ENCODE peak calls at places on chromosomes 5 and 9, in nine cellular contexts. One of them, this sample, is unnamed.

GRCh38 chr5:179955630-179956029 is 47.9 kb upstream of the TBC1D9B start:
- DNase-seq in NCI-H1092 treated with DMSO at 0.1 percent for 48 hours: no peak
- DNase-seq in brain microvascular endothelial cell: no peak
- DNase-seq in putamen: no peak
- DNase-seq in NCI-H1417 treated with DMSO at 0.1 percent for 48 hours: no peak
- DNase-seq in activated CD4-positive, CD25-positive, alpha-beta regulatory T cell treated with anti-CD3 and anti-CD28 coated beads, Interleukin-2, amount 50 U/mL, for 72 hours: no peak
- DNase-seq in CD8-positive, alpha-beta T cell: no peak
- DNase-seq in trophoblast cell: no peak
- DNase-seq in amniotic epithelial cell: no peak
- DNase-seq in this sample: no peak

GRCh38 chr5:989961-990530 is 18.6 kb upstream of the NKD2 start:
- DNase-seq in activated CD4-positive, CD25-positive, alpha-beta regulatory T cell treated with anti-CD3 and anti-CD28 coated beads, Interleukin-2, amount 50 U/mL, for 72 hours: no peak
- DNase-seq in amniotic epithelial cell: no peak
- DNase-seq in NCI-H1417 treated with DMSO at 0.1 percent for 48 hours: no peak
- DNase-seq in NCI-H1092 treated with DMSO at 0.1 percent for 48 hours: no peak
- DNase-seq in brain microvascular endothelial cell: no peak
- DNase-seq in putamen: peak
- DNase-seq in CD8-positive, alpha-beta T cell: no peak
- DNase-seq in trophoblast cell: peak
- DNase-seq in this sample: peak

GRCh38 chr9:116059466-116059865 is 94.1 kb upstream of the PAPPA start:
- DNase-seq in amniotic epithelial cell: peak
- DNase-seq in trophoblast cell: peak
- DNase-seq in putamen: no peak
- DNase-seq in activated CD4-positive, CD25-positive, alpha-beta regulatory T cell treated with anti-CD3 and anti-CD28 coated beads, Interleukin-2, amount 50 U/mL, for 72 hours: no peak
- DNase-seq in NCI-H1092 treated with DMSO at 0.1 percent for 48 hours: no peak
- DNase-seq in brain microvascular endothelial cell: no peak
- DNase-seq in NCI-H1417 treated with DMSO at 0.1 percent for 48 hours: no peak
- DNase-seq in CD8-positive, alpha-beta T cell: no peak
- DNase-seq in this sample: no peak

GRCh38 chr5:56512314-56512996 is 279.3 kb upstream of the ANKRD55 start:
- DNase-seq in putamen: no peak
- DNase-seq in NCI-H1092 treated with DMSO at 0.1 percent for 48 hours: no peak
- DNase-seq in trophoblast cell: no peak
- DNase-seq in CD8-positive, alpha-beta T cell: no peak
- DNase-seq in activated CD4-positive, CD25-positive, alpha-beta regulatory T cell treated with anti-CD3 and anti-CD28 coated beads, Interleukin-2, amount 50 U/mL, for 72 hours: no peak
- DNase-seq in NCI-H1417 treated with DMSO at 0.1 percent for 48 hours: no peak
- DNase-seq in brain microvascular endothelial cell: no peak
- DNase-seq in amniotic epithelial cell: no peak
- DNase-seq in this sample: no peak

GRCh38 chr9:134427153-134427782 is 101.0 kb downstream of the RXRA start:
- DNase-seq in trophoblast cell: no peak
- DNase-seq in brain microvascular endothelial cell: no peak
- DNase-seq in NCI-H1092 treated with DMSO at 0.1 percent for 48 hours: no peak
- DNase-seq in NCI-H1417 treated with DMSO at 0.1 percent for 48 hours: no peak
- DNase-seq in putamen: no peak
- DNase-seq in amniotic epithelial cell: no peak
- DNase-seq in CD8-positive, alpha-beta T cell: no peak
- DNase-seq in activated CD4-positive, CD25-positive, alpha-beta regulatory T cell treated with anti-CD3 and anti-CD28 coated beads, Interleukin-2, amount 50 U/mL, for 72 hours: no peak
- DNase-seq in this sample: no peak

GRCh38 chr9:19464764-19465570 is 56.2 kb downstream of the ACER2 start:
- DNase-seq in putamen: peak
- DNase-seq in NCI-H1092 treated with DMSO at 0.1 percent for 48 hours: peak
- DNase-seq in NCI-H1417 treated with DMSO at 0.1 percent for 48 hours: no peak
- DNase-seq in brain microvascular endothelial cell: peak
- DNase-seq in CD8-positive, alpha-beta T cell: peak
- DNase-seq in amniotic epithelial cell: peak
- DNase-seq in activated CD4-positive, CD25-positive, alpha-beta regulatory T cell treated with anti-CD3 and anti-CD28 coated beads, Interleukin-2, amount 50 U/mL, for 72 hours: peak
- DNase-seq in trophoblast cell: peak
- DNase-seq in this sample: peak

GRCh38 chr9:115520626-115521025 is 402.7 kb upstream of the TNC start:
- DNase-seq in CD8-positive, alpha-beta T cell: no peak
- DNase-seq in putamen: no peak
- DNase-seq in NCI-H1092 treated with DMSO at 0.1 percent for 48 hours: no peak
- DNase-seq in brain microvascular endothelial cell: no peak
- DNase-seq in amniotic epithelial cell: no peak
- DNase-seq in trophoblast cell: no peak
- DNase-seq in NCI-H1417 treated with DMSO at 0.1 percent for 48 hours: no peak
- DNase-seq in activated CD4-positive, CD25-positive, alpha-beta regulatory T cell treated with anti-CD3 and anti-CD28 coated beads, Interleukin-2, amount 50 U/mL, for 72 hours: no peak
- DNase-seq in this sample: peak

GRCh38 chr5:9348296-9348996 is 197.4 kb downstream of the SEMA5A start:
- DNase-seq in activated CD4-positive, CD25-positive, alpha-beta regulatory T cell treated with anti-CD3 and anti-CD28 coated beads, Interleukin-2, amount 50 U/mL, for 72 hours: no peak
- DNase-seq in CD8-positive, alpha-beta T cell: no peak
- DNase-seq in trophoblast cell: peak
- DNase-seq in putamen: no peak
- DNase-seq in NCI-H1092 treated with DMSO at 0.1 percent for 48 hours: no peak
- DNase-seq in brain microvascular endothelial cell: peak
- DNase-seq in amniotic epithelial cell: peak
- DNase-seq in NCI-H1417 treated with DMSO at 0.1 percent for 48 hours: no peak
- DNase-seq in this sample: no peak

GRCh38 chr5:19865336-19866087 is 122.5 kb downstream of the CDH18 start:
- DNase-seq in amniotic epithelial cell: no peak
- DNase-seq in brain microvascular endothelial cell: no peak
- DNase-seq in activated CD4-positive, CD25-positive, alpha-beta regulatory T cell treated with anti-CD3 and anti-CD28 coated beads, Interleukin-2, amount 50 U/mL, for 72 hours: no peak
- DNase-seq in trophoblast cell: no peak
- DNase-seq in NCI-H1092 treated with DMSO at 0.1 percent for 48 hours: no peak
- DNase-seq in NCI-H1417 treated with DMSO at 0.1 percent for 48 hours: no peak
- DNase-seq in putamen: peak
- DNase-seq in CD8-positive, alpha-beta T cell: no peak
- DNase-seq in this sample: no peak

GRCh38 chr9:14939378-14939777 is 29.1 kb upstream of the FREM1 start:
- DNase-seq in trophoblast cell: no peak
- DNase-seq in activated CD4-positive, CD25-positive, alpha-beta regulatory T cell treated with anti-CD3 and anti-CD28 coated beads, Interleukin-2, amount 50 U/mL, for 72 hours: no peak
- DNase-seq in NCI-H1092 treated with DMSO at 0.1 percent for 48 hours: no peak
- DNase-seq in amniotic epithelial cell: no peak
- DNase-seq in putamen: no peak
- DNase-seq in brain microvascular endothelial cell: no peak
- DNase-seq in NCI-H1417 treated with DMSO at 0.1 percent for 48 hours: no peak
- DNase-seq in CD8-positive, alpha-beta T cell: no peak
- DNase-seq in this sample: no peak

GRCh38 chr9:4084440-4084818 is 215.4 kb downstream of the GLIS3 start:
- DNase-seq in NCI-H1417 treated with DMSO at 0.1 percent for 48 hours: no peak
- DNase-seq in trophoblast cell: no peak
- DNase-seq in brain microvascular endothelial cell: no peak
- DNase-seq in CD8-positive, alpha-beta T cell: no peak
- DNase-seq in activated CD4-positive, CD25-positive, alpha-beta regulatory T cell treated with anti-CD3 and anti-CD28 coated beads, Interleukin-2, amount 50 U/mL, for 72 hours: no peak
- DNase-seq in NCI-H1092 treated with DMSO at 0.1 percent for 48 hours: no peak
- DNase-seq in amniotic epithelial cell: peak
- DNase-seq in putamen: peak
- DNase-seq in this sample: peak

GRCh38 chr5:1118231-1118698 is 6.4 kb upstream of the SLC12A7 start:
- DNase-seq in NCI-H1092 treated with DMSO at 0.1 percent for 48 hours: peak
- DNase-seq in NCI-H1417 treated with DMSO at 0.1 percent for 48 hours: no peak
- DNase-seq in amniotic epithelial cell: peak
- DNase-seq in trophoblast cell: no peak
- DNase-seq in brain microvascular endothelial cell: no peak
- DNase-seq in CD8-positive, alpha-beta T cell: no peak
- DNase-seq in putamen: peak
- DNase-seq in activated CD4-positive, CD25-positive, alpha-beta regulatory T cell treated with anti-CD3 and anti-CD28 coated beads, Interleukin-2, amount 50 U/mL, for 72 hours: no peak
- DNase-seq in this sample: no peak

GRCh38 chr5:126520593-126520953 is 74.4 kb downstream of the ALDH7A1 start:
- DNase-seq in CD8-positive, alpha-beta T cell: no peak
- DNase-seq in activated CD4-positive, CD25-positive, alpha-beta regulatory T cell treated with anti-CD3 and anti-CD28 coated beads, Interleukin-2, amount 50 U/mL, for 72 hours: no peak
- DNase-seq in brain microvascular endothelial cell: no peak
- DNase-seq in NCI-H1092 treated with DMSO at 0.1 percent for 48 hours: no peak
- DNase-seq in amniotic epithelial cell: no peak
- DNase-seq in putamen: no peak
- DNase-seq in trophoblast cell: no peak
- DNase-seq in NCI-H1417 treated with DMSO at 0.1 percent for 48 hours: no peak
- DNase-seq in this sample: no peak

GRCh38 chr5:160021818-160022446 is 13.0 kb downstream of the TTC1 start:
- DNase-seq in trophoblast cell: peak
- DNase-seq in brain microvascular endothelial cell: peak
- DNase-seq in CD8-positive, alpha-beta T cell: peak
- DNase-seq in amniotic epithelial cell: peak
- DNase-seq in NCI-H1092 treated with DMSO at 0.1 percent for 48 hours: peak
- DNase-seq in putamen: peak
- DNase-seq in activated CD4-positive, CD25-positive, alpha-beta regulatory T cell treated with anti-CD3 and anti-CD28 coated beads, Interleukin-2, amount 50 U/mL, for 72 hours: no peak
- DNase-seq in NCI-H1417 treated with DMSO at 0.1 percent for 48 hours: peak
- DNase-seq in this sample: peak

GRCh38 chr5:159913048-159913447 is 3.2 kb upstream of the ADRA1B start:
- DNase-seq in CD8-positive, alpha-beta T cell: no peak
- DNase-seq in amniotic epithelial cell: peak
- DNase-seq in activated CD4-positive, CD25-positive, alpha-beta regulatory T cell treated with anti-CD3 and anti-CD28 coated beads, Interleukin-2, amount 50 U/mL, for 72 hours: no peak
- DNase-seq in NCI-H1417 treated with DMSO at 0.1 percent for 48 hours: no peak
- DNase-seq in trophoblast cell: peak
- DNase-seq in putamen: no peak
- DNase-seq in brain microvascular endothelial cell: peak
- DNase-seq in NCI-H1092 treated with DMSO at 0.1 percent for 48 hours: no peak
- DNase-seq in this sample: no peak

GRCh38 chr5:109689740-109690455 is at the start of gene MAN2A1:
- DNase-seq in activated CD4-positive, CD25-positive, alpha-beta regulatory T cell treated with anti-CD3 and anti-CD28 coated beads, Interleukin-2, amount 50 U/mL, for 72 hours: peak
- DNase-seq in CD8-positive, alpha-beta T cell: peak
- DNase-seq in putamen: peak
- DNase-seq in brain microvascular endothelial cell: peak
- DNase-seq in NCI-H1417 treated with DMSO at 0.1 percent for 48 hours: no peak
- DNase-seq in amniotic epithelial cell: peak
- DNase-seq in NCI-H1092 treated with DMSO at 0.1 percent for 48 hours: peak
- DNase-seq in trophoblast cell: peak
- DNase-seq in this sample: no peak

GRCh38 chr5:132064738-132065331 is 4.4 kb downstream of the IL3 start:
- DNase-seq in NCI-H1417 treated with DMSO at 0.1 percent for 48 hours: no peak
- DNase-seq in putamen: peak
- DNase-seq in activated CD4-positive, CD25-positive, alpha-beta regulatory T cell treated with anti-CD3 and anti-CD28 coated beads, Interleukin-2, amount 50 U/mL, for 72 hours: peak
- DNase-seq in brain microvascular endothelial cell: peak
- DNase-seq in amniotic epithelial cell: peak
- DNase-seq in trophoblast cell: peak
- DNase-seq in NCI-H1092 treated with DMSO at 0.1 percent for 48 hours: peak
- DNase-seq in CD8-positive, alpha-beta T cell: peak
- DNase-seq in this sample: peak

GRCh38 chr9:18829066-18829465 is 203.9 kb downstream of the SAXO1 start:
- DNase-seq in trophoblast cell: no peak
- DNase-seq in CD8-positive, alpha-beta T cell: no peak
- DNase-seq in brain microvascular endothelial cell: no peak
- DNase-seq in amniotic epithelial cell: peak
- DNase-seq in putamen: no peak
- DNase-seq in NCI-H1417 treated with DMSO at 0.1 percent for 48 hours: no peak
- DNase-seq in NCI-H1092 treated with DMSO at 0.1 percent for 48 hours: no peak
- DNase-seq in activated CD4-positive, CD25-positive, alpha-beta regulatory T cell treated with anti-CD3 and anti-CD28 coated beads, Interleukin-2, amount 50 U/mL, for 72 hours: no peak
- DNase-seq in this sample: no peak

GRCh38 chr5:180631549-180632392 is 17.6 kb downstream of the FLT4 start:
- DNase-seq in putamen: no peak
- DNase-seq in NCI-H1092 treated with DMSO at 0.1 percent for 48 hours: peak
- DNase-seq in activated CD4-positive, CD25-positive, alpha-beta regulatory T cell treated with anti-CD3 and anti-CD28 coated beads, Interleukin-2, amount 50 U/mL, for 72 hours: no peak
- DNase-seq in amniotic epithelial cell: no peak
- DNase-seq in NCI-H1417 treated with DMSO at 0.1 percent for 48 hours: no peak
- DNase-seq in brain microvascular endothelial cell: no peak
- DNase-seq in trophoblast cell: no peak
- DNase-seq in CD8-positive, alpha-beta T cell: no peak
- DNase-seq in this sample: no peak

GRCh38 chr9:87751869-87752268 is 25.9 kb downstream of the CTSL start:
- DNase-seq in NCI-H1417 treated with DMSO at 0.1 percent for 48 hours: no peak
- DNase-seq in NCI-H1092 treated with DMSO at 0.1 percent for 48 hours: no peak
- DNase-seq in CD8-positive, alpha-beta T cell: no peak
- DNase-seq in amniotic epithelial cell: no peak
- DNase-seq in trophoblast cell: no peak
- DNase-seq in brain microvascular endothelial cell: no peak
- DNase-seq in activated CD4-positive, CD25-positive, alpha-beta regulatory T cell treated with anti-CD3 and anti-CD28 coated beads, Interleukin-2, amount 50 U/mL, for 72 hours: no peak
- DNase-seq in putamen: no peak
- DNase-seq in this sample: no peak

GRCh38 chr5:139131062-139131856 is 66.9 kb downstream of the SIL1 start:
- DNase-seq in putamen: peak
- DNase-seq in amniotic epithelial cell: peak
- DNase-seq in CD8-positive, alpha-beta T cell: no peak
- DNase-seq in brain microvascular endothelial cell: no peak
- DNase-seq in NCI-H1092 treated with DMSO at 0.1 percent for 48 hours: peak
- DNase-seq in NCI-H1417 treated with DMSO at 0.1 percent for 48 hours: no peak
- DNase-seq in activated CD4-positive, CD25-positive, alpha-beta regulatory T cell treated with anti-CD3 and anti-CD28 coated beads, Interleukin-2, amount 50 U/mL, for 72 hours: no peak
- DNase-seq in trophoblast cell: no peak
- DNase-seq in this sample: peak

GRCh38 chr9:104682642-104683041 is 11.7 kb upstream of the OR13D1 start:
- DNase-seq in CD8-positive, alpha-beta T cell: no peak
- DNase-seq in NCI-H1092 treated with DMSO at 0.1 percent for 48 hours: peak
- DNase-seq in activated CD4-positive, CD25-positive, alpha-beta regulatory T cell treated with anti-CD3 and anti-CD28 coated beads, Interleukin-2, amount 50 U/mL, for 72 hours: no peak
- DNase-seq in brain microvascular endothelial cell: peak
- DNase-seq in NCI-H1417 treated with DMSO at 0.1 percent for 48 hours: peak
- DNase-seq in trophoblast cell: peak
- DNase-seq in putamen: peak
- DNase-seq in amniotic epithelial cell: peak
- DNase-seq in this sample: peak

GRCh38 chr5:151696470-151697061 is 9.9 kb upstream of the SPARC start:
- DNase-seq in putamen: no peak
- DNase-seq in NCI-H1417 treated with DMSO at 0.1 percent for 48 hours: no peak
- DNase-seq in CD8-positive, alpha-beta T cell: no peak
- DNase-seq in NCI-H1092 treated with DMSO at 0.1 percent for 48 hours: no peak
- DNase-seq in brain microvascular endothelial cell: peak
- DNase-seq in activated CD4-positive, CD25-positive, alpha-beta regulatory T cell treated with anti-CD3 and anti-CD28 coated beads, Interleukin-2, amount 50 U/mL, for 72 hours: no peak
- DNase-seq in trophoblast cell: no peak
- DNase-seq in amniotic epithelial cell: peak
- DNase-seq in this sample: no peak

GRCh38 chr9:73573235-73573634 is 421.6 kb downstream of the ANXA1 start:
- DNase-seq in brain microvascular endothelial cell: no peak
- DNase-seq in trophoblast cell: no peak
- DNase-seq in CD8-positive, alpha-beta T cell: no peak
- DNase-seq in putamen: no peak
- DNase-seq in NCI-H1092 treated with DMSO at 0.1 percent for 48 hours: peak
- DNase-seq in activated CD4-positive, CD25-positive, alpha-beta regulatory T cell treated with anti-CD3 and anti-CD28 coated beads, Interleukin-2, amount 50 U/mL, for 72 hours: no peak
- DNase-seq in amniotic epithelial cell: no peak
- DNase-seq in NCI-H1417 treated with DMSO at 0.1 percent for 48 hours: no peak
- DNase-seq in this sample: no peak

GRCh38 chr9:110101531-110102161 is 106.3 kb downstream of the C9orf152 start:
- DNase-seq in putamen: no peak
- DNase-seq in CD8-positive, alpha-beta T cell: no peak
- DNase-seq in activated CD4-positive, CD25-positive, alpha-beta regulatory T cell treated with anti-CD3 and anti-CD28 coated beads, Interleukin-2, amount 50 U/mL, for 72 hours: no peak
- DNase-seq in brain microvascular endothelial cell: no peak
- DNase-seq in amniotic epithelial cell: no peak
- DNase-seq in NCI-H1092 treated with DMSO at 0.1 percent for 48 hours: no peak
- DNase-seq in trophoblast cell: no peak
- DNase-seq in NCI-H1417 treated with DMSO at 0.1 percent for 48 hours: no peak
- DNase-seq in this sample: no peak

This sample was measured in pons.